ENCODE peak calls at places on chromosomes 2 and 18, in ten cellular contexts. B, X, M, Z, I, Q, A, K, C and O are unnamed samples.

GRCh38 chr2:124815386-124815785 is 790.3 kb downstream of the CNTNAP5 start:
- DNase-seq in I (no peak), B (no peak), Z (no peak), A (no peak), Q (peak; percentile 19), K (no peak), C (no peak), M (no peak), X (no peak), O (peak; percentile 34)

GRCh38 chr2:168198476-168199192 is 48.8 kb downstream of the STK39 start:
- DNase-seq in A (no peak), K (no peak), M (no peak), Z (no peak), B (no peak), C (peak; percentile 45), I (no peak), Q (no peak), X (no peak), O (no peak)

GRCh38 chr18:8063733-8064132 is 496.6 kb downstream of the PTPRM start:
- DNase-seq in Q (no peak), X (no peak), A (no peak), Z (no peak), B (no peak), C (no peak), M (no peak), K (no peak), I (no peak), O (no peak)

GRCh38 chr2:128607981-128608506 is 289.4 kb upstream of the HS6ST1 start:
- DNase-seq in K (peak; percentile 60), B (peak; percentile 66), Q (no peak), X (no peak), I (no peak), C (no peak), Z (no peak), A (no peak), M (peak; percentile 15), O (no peak)

GRCh38 chr2:42147641-42148274 is 21.4 kb upstream of the EML4 start:
- DNase-seq in Z (no peak), C (no peak), K (no peak), B (no peak), A (no peak), M (no peak), X (peak; percentile 71), Q (peak; percentile 59), I (no peak), O (peak; percentile 84)

GRCh38 chr2:200254788-200255187 is 51.7 kb upstream of the SPATS2L start:
- DNase-seq in Q (no peak), I (no peak), K (no peak), M (no peak), X (no peak), A (no peak), Z (no peak), C (no peak), B (no peak), O (no peak)

GRCh38 chr2:241726459-241726858 is 8.0 kb upstream of the D2HGDH start:
- DNase-seq in B (no peak), Z (no peak), Q (no peak), M (no peak), A (no peak), X (no peak), I (no peak), K (no peak), C (no peak), O (no peak)

GRCh38 chr2:146262606-146263005 is 1582.2 kb upstream of the ACVR2A start:
- DNase-seq in K (no peak), B (no peak), X (no peak), M (no peak), C (no peak), I (no peak), A (no peak), Z (no peak), Q (no peak), O (no peak)

GRCh38 chr2:168401771-168402170 is 54.3 kb upstream of the CERS6 start:
- DNase-seq in C (no peak), B (no peak), M (no peak), Q (no peak), I (no peak), X (no peak), K (no peak), A (no peak), Z (no peak), O (no peak)

GRCh38 chr2:219060821-219061791 is at the start of gene IHH:
- DNase-seq in Q (peak; percentile 46), I (no peak), K (no peak), C (no peak), A (no peak), Z (peak; percentile 56), M (no peak), B (no peak), X (no peak), O (peak; percentile 20)

GRCh38 chr2:227479865-227480475 is 8.0 kb downstream of the AGFG1 start:
- DNase-seq in X (peak; percentile 56), I (no peak), C (no peak), M (no peak), B (no peak), K (no peak), Q (peak; percentile 56), A (no peak), Z (no peak), O (peak; percentile 83)

GRCh38 chr2:84481702-84482101 is 22.6 kb upstream of the SUCLG1 start:
- DNase-seq in K (no peak), X (peak; percentile 28), Q (no peak), M (peak; percentile 89), B (no peak), I (no peak), A (no peak), Z (no peak), C (peak; percentile 73), O (peak; percentile 63)

GRCh38 chr2:53859354-53860159 is at the start of gene GPR75:
- DNase-seq in Q (peak; percentile 76), X (no peak), K (peak; percentile 58), C (no peak), I (peak; percentile 43), A (no peak), M (no peak), B (peak; percentile 76), Z (peak; percentile 63), O (peak; percentile 32)

GRCh38 chr2:226079677-226080076 is 680.2 kb downstream of the NYAP2 start:
- DNase-seq in C (peak; percentile 84), K (no peak), I (no peak), X (peak; percentile 81), Q (no peak), A (no peak), Z (no peak), M (peak; percentile 97), B (no peak), O (peak; percentile 84)

GRCh38 chr2:121076885-121077549 is 208.0 kb downstream of the TFCP2L1 start:
- DNase-seq in X (peak; percentile 64), I (peak; percentile 67), Z (peak; percentile 91), B (no peak), A (peak; percentile 64), M (peak; percentile 77), C (peak; percentile 55), Q (peak; percentile 78), K (peak; percentile 77), O (peak; percentile 57)

GRCh38 chr2:178592655-178593054 is 112.4 kb downstream of the PLEKHA3 start:
- DNase-seq in Q (no peak), A (no peak), C (no peak), Z (no peak), I (no peak), M (peak; percentile 32), X (no peak), B (no peak), K (no peak), O (no peak)

GRCh38 chr2:106147159-106147558 is 46.9 kb downstream of the UXS1 start:
- DNase-seq in A (no peak), Z (no peak), M (peak; percentile 58), C (no peak), X (peak; percentile 44), B (no peak), Q (no peak), I (no peak), K (no peak), O (no peak)

GRCh38 chr18:10442551-10442971 is 11.9 kb upstream of the APCDD1 start:
- DNase-seq in I (no peak), X (peak; percentile 19), M (no peak), C (no peak), Q (no peak), K (no peak), A (no peak), Z (no peak), B (no peak), O (no peak)

GRCh38 chr2:9779572-9780264 is 63.6 kb upstream of the TAF1B start:
- DNase-seq in K (no peak), Z (no peak), Q (peak; percentile 47), X (no peak), B (no peak), I (no peak), M (no peak), C (no peak), A (peak; percentile 41), O (no peak)

GRCh38 chr2:6447209-6447608 is 418.5 kb downstream of the CMPK2 start:
- DNase-seq in Q (no peak), K (no peak), C (no peak), A (no peak), M (no peak), Z (no peak), X (no peak), B (no peak), I (no peak), O (peak; percentile 11)